ENCODE peak calls at places on chromosome 5, in nine cellular contexts. H is choroid plexus epithelial cell, Q is esophagus squamous epithelium, W is A549, N is H1, P is AG04450, K is IMR-90, J is cardiac muscle cell, A is PC-9. M is an unnamed sample.

GRCh38 chr5:171934586-171934985 is 71.9 kb downstream of the FBXW11 start:
- DNase-seq in K (no peak), W (no peak), J (no peak), H (no peak), Q (no peak), N (no peak), A (no peak), P (no peak), M (no peak)

GRCh38 chr5:96463106-96463505 is 30.1 kb upstream of the PCSK1 start:
- DNase-seq in N (no peak), K (no peak), H (peak), J (no peak), P (no peak), W (no peak), Q (no peak), A (no peak), M (no peak)

GRCh38 chr5:151023047-151023615 is 2.7 kb downstream of the GPX3 start:
- DNase-seq in H (peak), Q (no peak), W (no peak), J (no peak), A (peak), N (no peak), P (no peak), K (peak), M (no peak)

GRCh38 chr5:116759860-116760644 is 185.4 kb upstream of the SEMA6A start:
- DNase-seq in Q (no peak), W (no peak), K (no peak), P (no peak), H (peak), J (no peak), N (no peak), A (no peak), M (no peak)

GRCh38 chr5:6393596-6394194 is 15.3 kb upstream of the MED10 start:
- DNase-seq in N (no peak), H (no peak), K (no peak), P (no peak), A (no peak), W (no peak), J (no peak), Q (no peak), M (no peak)

GRCh38 chr5:176606032-176606431 is 3.9 kb downstream of the GPRIN1 start:
- DNase-seq in J (no peak), K (no peak), N (no peak), P (no peak), W (no peak), A (no peak), Q (no peak), H (no peak), M (no peak)

GRCh38 chr5:142832263-142832662 is 62.1 kb downstream of the ARHGAP26 start:
- DNase-seq in W (no peak), P (no peak), J (no peak), A (no peak), H (peak), Q (no peak), N (no peak), K (no peak), M (no peak)

GRCh38 chr5:172636279-172637050 is 4.6 kb upstream of the NEURL1B start:
- DNase-seq in J (no peak), N (no peak), W (no peak), P (no peak), K (no peak), H (no peak), A (no peak), Q (no peak), M (no peak)

GRCh38 chr5:40796487-40796889 is 1.7 kb downstream of the PRKAA1 start:
- DNase-seq in K (peak), A (peak), J (no peak), N (no peak), H (peak), Q (no peak), P (no peak), W (no peak), M (no peak)

GRCh38 chr5:73693573-73694061 is 67.6 kb downstream of the ARHGEF28 start:
- DNase-seq in W (peak), H (peak), A (no peak), Q (no peak), P (peak), J (peak), N (no peak), K (peak), M (no peak)

GRCh38 chr5:27594141-27594540 is 555.8 kb upstream of the CDH9 start:
- DNase-seq in W (no peak), Q (no peak), H (no peak), J (no peak), N (no peak), A (no peak), P (no peak), K (no peak), M (no peak)

GRCh38 chr5:39628348-39628747 is 203.6 kb upstream of the DAB2 start:
- DNase-seq in P (no peak), Q (no peak), N (no peak), K (no peak), J (no peak), A (no peak), W (no peak), H (no peak), M (no peak)

GRCh38 chr5:120539471-120539870 is 75.4 kb downstream of the PRR16 start:
- DNase-seq in H (no peak), P (no peak), J (no peak), A (no peak), N (no peak), K (no peak), W (no peak), Q (no peak), M (no peak)

GRCh38 chr5:53582225-53582624 is 21.8 kb downstream of the NDUFS4 start:
- DNase-seq in A (no peak), Q (no peak), W (no peak), H (no peak), K (no peak), N (no peak), P (no peak), J (no peak), M (no peak)

GRCh38 chr5:151180291-151180690 is 22.7 kb upstream of the ANXA6 start:
- DNase-seq in J (no peak), W (no peak), Q (no peak), P (no peak), A (no peak), N (no peak), H (no peak), K (no peak), M (no peak)

GRCh38 chr5:172533058-172533398 is 78.7 kb upstream of the SH3PXD2B start:
- DNase-seq in H (no peak), W (no peak), N (peak), K (no peak), P (no peak), J (no peak), Q (no peak), A (no peak), M (no peak)

GRCh38 chr5:181203093-181203711 is 1.8 kb downstream of the TRIM7 start:
- DNase-seq in H (peak), N (no peak), K (peak), J (no peak), W (no peak), Q (no peak), A (no peak), P (no peak), M (no peak)

GRCh38 chr5:37926732-37927131 is 86.9 kb upstream of the GDNF start:
- DNase-seq in Q (no peak), A (no peak), J (no peak), K (peak), N (no peak), P (no peak), W (no peak), H (peak), M (peak)

GRCh38 chr5:22560115-22560514 is 293.0 kb downstream of the CDH12 start:
- DNase-seq in P (peak), A (no peak), Q (no peak), J (peak), H (peak), K (peak), N (no peak), W (no peak), M (no peak)

GRCh38 chr5:156479864-156480263 is 152.9 kb downstream of the SGCD start:
- DNase-seq in P (peak), A (no peak), J (no peak), H (peak), N (no peak), W (no peak), K (peak), Q (no peak), M (no peak)

GRCh38 chr5:105740242-105740641 is 1930.5 kb downstream of the EFNA5 start:
- DNase-seq in A (no peak), Q (no peak), P (no peak), J (no peak), N (no peak), K (no peak), W (no peak), H (no peak), M (no peak)

GRCh38 chr5:55226027-55226933 is 835 bp downstream of the MCIDAS start:
- DNase-seq in K (peak), A (peak), Q (no peak), W (peak), J (peak), N (peak), H (no peak), P (no peak), M (no peak)

GRCh38 chr5:137563301-137563645 is 64.1 kb upstream of the SPOCK1 start:
- DNase-seq in A (no peak), N (no peak), K (no peak), Q (no peak), H (no peak), W (no peak), P (no peak), J (no peak), M (no peak)

GRCh38 chr5:83470920-83471404 is 582 bp upstream of the VCAN start:
- DNase-seq in N (peak), A (no peak), H (no peak), W (no peak), Q (no peak), P (no peak), J (peak), K (no peak), M (no peak)

GRCh38 chr5:172410839-172411238 is 43.5 kb downstream of the SH3PXD2B start:
- DNase-seq in A (no peak), J (no peak), H (peak), Q (no peak), N (no peak), W (no peak), K (peak), P (no peak), M (peak)

GRCh38 chr5:83567741-83568530 is 96.4 kb downstream of the VCAN start:
- DNase-seq in Q (no peak), P (peak), W (no peak), K (peak), J (no peak), A (peak), H (peak), N (no peak), M (peak)

GRCh38 chr5:82812575-82812974 is 264.6 kb downstream of the TMEM167A start:
- DNase-seq in P (no peak), W (no peak), H (peak), Q (no peak), A (no peak), N (no peak), K (peak), J (no peak), M (no peak)

GRCh38 chr5:66742083-66742895 is 146.1 kb downstream of the MAST4 start:
- DNase-seq in H (peak), J (peak), K (no peak), Q (no peak), W (peak), N (no peak), A (no peak), P (no peak), M (no peak)

GRCh38 chr5:154456540-154456939 is 10.7 kb downstream of the SAP30L start:
- DNase-seq in Q (no peak), W (no peak), H (no peak), N (no peak), P (no peak), A (no peak), J (no peak), K (no peak), M (no peak)

GRCh38 chr5:107680799-107681198 is 10.1 kb upstream of the EFNA5 start:
- DNase-seq in H (no peak), Q (no peak), J (no peak), W (no peak), K (no peak), A (no peak), N (no peak), P (no peak), M (no peak)

GRCh38 chr5:141701341-141702119 is 19.5 kb upstream of the ARAP3 start:
- DNase-seq in J (no peak), Q (no peak), P (no peak), H (no peak), W (no peak), A (no peak), N (no peak), K (no peak), M (no peak)

DNA sequence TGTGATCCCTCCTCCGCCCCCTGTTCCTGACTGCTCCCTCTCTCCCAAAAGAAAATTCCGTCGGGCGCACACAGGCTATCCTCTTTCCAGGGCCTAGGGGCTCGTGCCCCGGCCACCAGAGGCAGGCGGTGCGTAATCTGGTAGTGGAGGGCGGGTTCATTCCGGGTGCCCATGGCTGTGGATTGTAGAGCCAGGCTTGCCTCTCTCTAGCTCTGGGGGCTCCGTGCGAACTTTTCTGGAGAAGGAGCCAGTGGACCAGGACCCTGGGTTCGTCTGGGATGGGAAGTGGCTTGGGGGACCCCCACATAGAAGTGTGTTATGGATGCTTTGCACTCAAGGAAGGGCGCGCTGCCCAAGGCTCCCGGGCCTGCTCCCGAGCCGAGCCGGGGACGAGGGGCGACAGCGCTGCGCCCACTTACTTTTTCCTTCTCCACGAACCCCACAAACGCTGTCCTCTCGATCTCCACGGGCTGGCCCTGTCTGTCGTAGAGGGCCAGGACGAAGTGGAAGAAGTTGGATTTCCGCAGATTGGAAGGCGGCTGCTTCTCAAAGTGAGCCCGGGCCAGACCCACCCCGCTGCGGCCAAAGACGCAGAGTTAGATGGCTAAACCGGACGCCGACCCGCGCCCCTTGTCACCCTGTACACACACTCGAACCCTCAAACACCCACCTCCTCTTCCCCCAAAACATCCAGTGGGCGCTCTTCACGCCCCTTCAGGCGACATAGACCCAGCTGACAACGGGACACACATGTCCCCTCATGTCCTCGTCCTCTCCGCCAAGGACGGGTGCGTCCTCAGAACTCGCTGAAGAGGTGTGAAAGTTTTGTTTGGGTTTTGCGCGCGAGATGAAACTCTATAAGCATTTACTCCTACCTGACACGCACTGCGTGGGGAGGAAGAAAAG is 2.9 kb downstream of the EBF1 start:
- DNase-seq in Q (no peak), N (no peak), J (no peak), H (no peak), P (no peak), K (no peak), A (no peak), W (no peak), M (no peak)
- H3K4me3 ChIP-seq in Q (peak), N (peak), J (no peak), H (peak), P (no peak), K (no peak), A (no peak), W (no peak), M (no peak)

GRCh38 chr5:179907570-179908324 is at the start of gene TBC1D9B:
- DNase-seq in J (peak), W (peak), A (no peak), Q (no peak), N (peak), P (no peak), H (peak), K (peak), M (no peak)
- TF ChIP-seq CTCF in J (peak), W (peak), A (peak), Q (peak), N (no peak), P (peak), H (no peak), K (peak), M (no peak)

GRCh38 chr5:139474815-139475791 is 4.3 kb downstream of the SMIM33 start:
- DNase-seq in Q (no peak), H (peak), W (no peak), N (no peak), K (peak), J (no peak), P (peak), A (no peak), M (no peak)
- H3K4me3 ChIP-seq in Q (no peak), H (no peak), W (no peak), N (no peak), K (no peak), J (no peak), P (no peak), A (no peak), M (no peak)

GRCh38 chr5:98349251-98349989 is 424.0 kb upstream of the RGMB start:
- DNase-seq in W (no peak), Q (no peak), N (peak), K (peak), P (no peak), H (peak), A (no peak), J (no peak), M (no peak)
- TF ChIP-seq CTCF in W (peak), Q (no peak), N (no peak), K (peak), P (peak), H (peak), A (peak), J (peak), M (peak)

GRCh38 chr5:64766934-64767333 is 1.6 kb downstream of the SREK1IP1 start:
- DNase-seq in W (no peak), Q (no peak), H (no peak), J (no peak), N (no peak), A (no peak), K (no peak), P (no peak), M (no peak)

GRCh38 chr5:64771736-64772135 is 3.0 kb downstream of the CWC27 start:
- DNase-seq in A (no peak), P (no peak), Q (no peak), H (no peak), W (no peak), K (no peak), N (no peak), J (no peak), M (no peak)

GRCh38 chr5:64767959-64768357 is 533 bp downstream of the SREK1IP1 start:
- DNase-seq in A (no peak), W (no peak), K (peak), J (peak), Q (no peak), P (no peak), N (no peak), H (peak), M (no peak)

GRCh38 chr5:64768358-64769312 is at the start of the genes CWC27 and SREK1IP1:
- DNase-seq in J (peak), Q (peak), P (peak), A (peak), K (peak), N (peak), H (peak), W (peak), M (peak)

GRCh38 chr5:64769856-64770255 is 1.1 kb downstream of the CWC27 start:
- DNase-seq in J (no peak), W (no peak), P (no peak), K (no peak), N (no peak), A (no peak), Q (no peak), H (no peak), M (no peak)
- H3K4me3 ChIP-seq in J (peak), W (peak), P (peak), K (peak), N (peak), A (peak), Q (peak), H (peak), M (peak)

GRCh38 chr5:4295663-4296339 is 700.2 kb downstream of the IRX1 start:
- DNase-seq in J (peak), K (no peak), P (no peak), W (no peak), Q (no peak), H (no peak), A (no peak), N (peak), M (no peak)
- TF ChIP-seq CTCF in J (no peak), K (no peak), P (no peak), W (no peak), Q (no peak), H (no peak), A (peak), N (peak), M (no peak)